ENCODE peak calls at places on chromosomes 4 and X, in eight cellular contexts. P, Y, K, I, O, L, T and R are unnamed samples.

GRCh38 chr4:55181606-55182005 is 56.2 kb upstream of the KDR start:
- DNase-seq in I (no peak), O (no peak), T (no peak), L (no peak), Y (no peak), K (no peak), P (no peak), R (no peak)

GRCh38 chr4:4590496-4590895 is 48.6 kb upstream of the STX18 start:
- DNase-seq in Y (no peak), L (no peak), I (no peak), O (peak), P (no peak), T (no peak), K (peak), R (no peak)

GRCh38 chr4:143346208-143346607 is 9.5 kb downstream of the GAB1 start:
- DNase-seq in L (peak), Y (no peak), K (no peak), O (no peak), T (no peak), I (no peak), P (no peak), R (peak)

GRCh38 chr4:18082254-18082653 is 60.7 kb upstream of the LCORL start:
- DNase-seq in L (no peak), Y (no peak), P (no peak), K (no peak), O (no peak), T (no peak), I (no peak), R (no peak)

GRCh38 chr4:112589207-112589606 is 47.5 kb downstream of the ZGRF1 start:
- DNase-seq in O (peak), K (peak), Y (peak), T (no peak), P (no peak), I (no peak), L (no peak), R (no peak)

GRCh38 chr4:14168919-14169318 is 541.4 kb upstream of the BOD1L1 start:
- DNase-seq in P (peak), O (peak), I (no peak), T (no peak), L (peak), Y (no peak), K (peak), R (peak)

GRCh38 chr4:166481014-166481507 is 608.0 kb downstream of the TLL1 start:
- DNase-seq in O (no peak), I (no peak), L (no peak), P (no peak), Y (no peak), K (no peak), T (no peak), R (no peak)

GRCh38 chrX:136196691-136197155 is 49.4 kb downstream of the FHL1 start:
- DNase-seq in Y (no peak), P (no peak), O (no peak), L (no peak), T (no peak), K (no peak), I (no peak), R (no peak)

GRCh38 chr4:182318256-182318655 is 75.1 kb downstream of the TENM3 start:
- DNase-seq in P (no peak), Y (no peak), O (peak), T (no peak), I (no peak), K (no peak), L (no peak), R (no peak)

GRCh38 chrX:107736781-107737531 is 38.6 kb downstream of the TSC22D3 start:
- DNase-seq in O (no peak), I (peak), K (no peak), T (no peak), Y (no peak), L (no peak), P (no peak), R (no peak)

GRCh38 chr4:123438031-123438430 is 41.4 kb downstream of the SPRY1 start:
- DNase-seq in O (no peak), T (no peak), Y (no peak), K (no peak), P (no peak), I (no peak), L (peak), R (no peak)

GRCh38 chr4:185099940-185100339 is 43.1 kb upstream of the SLC25A4 start:
- DNase-seq in O (no peak), T (no peak), K (no peak), P (no peak), L (no peak), I (no peak), Y (no peak), R (no peak)

GRCh38 chr4:45701616-45702015 is 422.2 kb downstream of the GABRG1 start:
- DNase-seq in Y (no peak), O (no peak), K (no peak), L (no peak), T (no peak), I (no peak), P (no peak), R (no peak)

GRCh38 chr4:83174844-83175414 is 60.4 kb upstream of the PLAC8 start:
- DNase-seq in L (no peak), I (no peak), P (no peak), T (no peak), K (no peak), O (no peak), Y (no peak), R (no peak)

GRCh38 chr4:98493305-98493704 is 165.1 kb downstream of the TSPAN5 start:
- DNase-seq in L (no peak), O (no peak), Y (no peak), P (no peak), K (no peak), I (no peak), T (no peak), R (no peak)

GRCh38 chr4:82217986-82218715 is 155.6 kb downstream of the HNRNPD start:
- DNase-seq in L (no peak), I (no peak), K (peak), O (no peak), T (peak), Y (peak), P (no peak), R (peak)

GRCh38 chrX:88135735-88136134 is 611.3 kb upstream of the CPXCR1 start:
- DNase-seq in K (no peak), Y (no peak), L (no peak), T (no peak), P (no peak), O (no peak), I (no peak), R (no peak)
- TF ChIP-seq CTCF in K (no peak), Y (no peak), L (no peak), T (peak), P (no peak), O (no peak), I (no peak), R (no peak)

DNA sequence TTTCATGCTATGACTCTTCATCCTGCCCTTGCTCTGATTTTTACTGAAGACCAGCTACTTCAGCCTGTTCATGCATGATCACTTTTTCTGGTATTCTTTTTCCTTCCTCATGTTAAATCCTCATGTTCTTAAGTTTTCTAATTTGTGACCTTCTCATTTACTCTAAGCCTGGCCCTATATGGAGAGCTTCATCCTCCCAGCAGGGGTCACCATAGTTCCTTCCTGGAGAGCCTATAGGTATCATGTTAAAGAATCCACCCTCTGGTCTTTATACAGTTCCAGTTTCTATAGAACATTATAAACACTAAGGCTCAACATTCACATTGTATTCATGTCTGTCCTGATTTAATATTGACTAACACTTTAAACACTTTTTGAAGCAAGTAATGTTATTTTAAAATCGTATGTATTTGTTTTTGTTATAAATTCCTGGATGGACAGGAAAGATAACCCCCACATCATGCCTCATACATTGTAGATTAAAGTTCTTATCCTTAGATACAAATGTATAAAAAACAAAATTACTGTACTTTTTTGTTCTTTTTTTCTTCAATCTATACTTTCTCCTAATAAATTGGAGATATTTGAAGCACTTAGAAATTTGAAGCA is 53.8 kb upstream of the OTUD4 start:
- DNase-seq in O (peak), P (no peak), I (no peak), L (peak), K (peak), Y (peak), T (peak), R (peak)
- TF ChIP-seq CTCF in O (peak), P (peak), I (peak), L (peak), K (peak), Y (peak), T (peak), R (peak)

DNA sequence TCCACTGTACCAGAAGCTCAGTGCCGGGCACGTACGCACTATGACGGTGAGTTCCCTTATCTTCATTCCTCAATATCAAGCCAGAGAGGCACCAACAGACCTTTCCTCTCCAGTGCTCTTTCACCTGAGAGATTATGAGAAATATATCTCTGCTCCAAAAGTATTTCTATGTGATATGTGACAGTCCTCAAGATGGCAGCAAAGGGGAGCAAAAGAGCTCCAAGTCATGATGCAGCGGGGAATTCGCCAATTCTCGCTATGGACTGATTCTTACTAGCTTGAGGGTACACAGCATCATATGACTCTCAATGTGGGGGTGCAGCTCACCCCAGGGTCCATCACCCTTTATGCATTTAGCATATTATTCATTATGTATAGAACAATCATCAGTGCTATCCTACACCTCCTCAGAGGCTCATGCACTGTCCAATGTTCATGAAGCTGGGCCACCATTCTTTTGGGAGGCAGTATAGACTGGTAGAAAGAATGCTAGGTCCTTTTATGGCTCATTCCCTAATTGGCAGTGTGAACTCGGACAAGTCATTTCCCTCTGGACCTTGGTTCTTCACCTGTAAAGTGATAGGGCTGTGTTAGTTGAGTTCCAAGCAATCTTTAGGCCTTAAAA is 12.8 kb upstream of the IQSEC2 start:
- DNase-seq in O (no peak), Y (no peak), T (no peak), K (no peak), P (no peak), L (no peak), I (no peak), R (no peak)
- TF ChIP-seq CTCF in O (peak), Y (no peak), T (peak), K (peak), P (no peak), L (no peak), I (peak), R (no peak)

GRCh38 chr4:187175197-187175596 is 451.5 kb upstream of the FAT1 start:
- DNase-seq in L (no peak), O (no peak), P (no peak), I (no peak), K (no peak), Y (no peak), T (no peak), R (no peak)
- TF ChIP-seq CTCF in L (no peak), O (peak), P (no peak), I (no peak), K (no peak), Y (no peak), T (no peak), R (no peak)

DNA sequence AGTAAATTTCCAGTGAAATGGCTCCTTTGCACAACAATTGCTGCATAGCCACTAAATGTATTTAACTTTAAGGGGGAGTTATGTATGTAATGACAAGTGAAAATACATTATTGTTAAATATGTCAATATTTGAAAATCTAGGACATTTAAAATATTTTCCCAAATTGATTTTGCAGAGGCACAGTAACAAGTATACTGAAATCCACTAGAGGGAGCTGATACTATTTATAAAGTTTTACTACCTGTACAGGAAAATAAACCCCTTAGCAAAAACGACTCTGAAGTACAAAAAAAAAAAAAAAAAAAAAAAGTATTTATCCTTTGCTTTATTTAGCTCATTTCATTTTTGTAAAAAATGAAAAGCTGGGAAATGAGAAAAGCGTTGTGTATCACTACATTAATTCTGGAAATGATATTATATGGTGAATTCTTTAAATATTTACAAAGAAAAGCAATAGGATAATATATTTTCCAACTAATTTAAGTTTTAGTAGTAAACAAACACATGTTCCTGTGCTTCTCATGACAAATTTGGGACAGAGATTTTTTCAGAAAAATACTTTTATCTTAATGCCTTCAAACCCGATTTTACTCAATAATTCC is 727.7 kb downstream of the DMD start:
- DNase-seq in K (no peak), P (no peak), O (no peak), T (peak), Y (no peak), I (no peak), L (no peak), R (no peak)
- TF ChIP-seq CTCF in K (no peak), P (no peak), O (no peak), T (peak), Y (no peak), I (no peak), L (no peak), R (no peak)

GRCh38 chrX:153665726-153666306 is 7.8 kb downstream of the PNCK start:
- DNase-seq in I (no peak), O (no peak), P (no peak), Y (no peak), L (no peak), T (no peak), K (no peak), R (no peak)

GRCh38 chrX:153667281-153667831 is 6.3 kb downstream of the PNCK start:
- DNase-seq in Y (no peak), L (no peak), I (no peak), T (no peak), O (no peak), P (no peak), K (no peak), R (no peak)

GRCh38 chrX:153668423-153669173 is 5.0 kb downstream of the PNCK start:
- DNase-seq in L (no peak), K (no peak), O (no peak), T (no peak), P (no peak), I (no peak), Y (no peak), R (no peak)

GRCh38 chrX:153669174-153669890 is 4.3 kb downstream of the PNCK start:
- DNase-seq in Y (no peak), I (no peak), L (no peak), P (no peak), O (no peak), K (no peak), T (peak), R (peak)

GRCh38 chrX:153667931-153668396 is 5.6 kb downstream of the PNCK start:
- DNase-seq in K (peak), P (peak), O (peak), Y (peak), T (peak), L (peak), I (peak), R (peak)
- TF ChIP-seq CTCF in K (peak), P (peak), O (peak), Y (no peak), T (peak), L (peak), I (peak), R (peak)